ENCODE peak calls at places on chromosome X, in five cellular contexts. One of them, this sample, is unnamed.

GRCh38 chrX:123084797-123085196 is 99.3 kb upstream of the GRIA3 start:
- DNase-seq in IMR-90: no peak
- DNase-seq in pancreas: no peak
- DNase-seq in mucosa of descending colon: no peak
- DNase-seq in colonic mucosa: no peak
- DNase-seq in this sample: no peak

GRCh38 chrX:10833299-10834169 is 213.1 kb upstream of the MID1 start:
- DNase-seq in IMR-90: no peak
- DNase-seq in pancreas: peak
- DNase-seq in mucosa of descending colon: peak
- DNase-seq in colonic mucosa: peak
- DNase-seq in this sample: peak

GRCh38 chrX:136146614-136147319 is 566 bp upstream of the FHL1 start:
- DNase-seq in IMR-90: no peak
- DNase-seq in pancreas: peak
- DNase-seq in mucosa of descending colon: peak
- DNase-seq in colonic mucosa: no peak
- DNase-seq in this sample: no peak

GRCh38 chrX:150348365-150348764 is 14.8 kb upstream of the MAMLD1 start:
- DNase-seq in IMR-90: no peak
- DNase-seq in pancreas: no peak
- DNase-seq in mucosa of descending colon: no peak
- DNase-seq in colonic mucosa: no peak
- DNase-seq in this sample: peak

GRCh38 chrX:70172226-70172625 is 5.1 kb upstream of the DGAT2L6 start:
- DNase-seq in IMR-90: peak
- DNase-seq in pancreas: no peak
- DNase-seq in mucosa of descending colon: no peak
- DNase-seq in colonic mucosa: no peak
- DNase-seq in this sample: no peak

GRCh38 chrX:72180539-72180938 is 1.0 kb upstream of the PIN4 start:
- DNase-seq in IMR-90: no peak
- DNase-seq in pancreas: no peak
- DNase-seq in mucosa of descending colon: no peak
- DNase-seq in colonic mucosa: no peak
- DNase-seq in this sample: no peak

GRCh38 chrX:35699642-35700041 is 98.5 kb upstream of the MAGEB16 start:
- DNase-seq in IMR-90: no peak
- DNase-seq in pancreas: no peak
- DNase-seq in mucosa of descending colon: no peak
- DNase-seq in colonic mucosa: no peak
- DNase-seq in this sample: no peak

GRCh38 chrX:38052096-38052495 is 45.7 kb downstream of the SYTL5 start:
- DNase-seq in IMR-90: peak
- DNase-seq in pancreas: no peak
- DNase-seq in mucosa of descending colon: no peak
- DNase-seq in colonic mucosa: no peak
- DNase-seq in this sample: no peak

GRCh38 chrX:38923451-38923969 is 122.3 kb downstream of the MID1IP1 start:
- DNase-seq in IMR-90: no peak
- DNase-seq in pancreas: no peak
- DNase-seq in mucosa of descending colon: no peak
- DNase-seq in colonic mucosa: no peak
- DNase-seq in this sample: no peak

GRCh38 chrX:150570512-150570911 is 2.1 kb downstream of the MTM1 start:
- DNase-seq in IMR-90: no peak
- DNase-seq in pancreas: no peak
- DNase-seq in mucosa of descending colon: no peak
- DNase-seq in colonic mucosa: no peak
- DNase-seq in this sample: no peak

GRCh38 chrX:113868169-113868568 is 715.7 kb upstream of the HTR2C start:
- DNase-seq in IMR-90: no peak
- DNase-seq in pancreas: no peak
- DNase-seq in mucosa of descending colon: no peak
- DNase-seq in colonic mucosa: no peak
- DNase-seq in this sample: no peak

GRCh38 chrX:129613596-129613995 is 41.2 kb downstream of the APLN start:
- DNase-seq in IMR-90: no peak
- DNase-seq in pancreas: no peak
- DNase-seq in mucosa of descending colon: no peak
- DNase-seq in colonic mucosa: no peak
- DNase-seq in this sample: no peak

GRCh38 chrX:24466025-24466424 is 939 bp downstream of the PDK3 start:
- DNase-seq in IMR-90: no peak
- DNase-seq in pancreas: no peak
- DNase-seq in mucosa of descending colon: no peak
- DNase-seq in colonic mucosa: no peak
- DNase-seq in this sample: no peak

GRCh38 chrX:22057667-22058066 is 25.5 kb downstream of the PHEX start:
- DNase-seq in IMR-90: no peak
- DNase-seq in pancreas: no peak
- DNase-seq in mucosa of descending colon: no peak
- DNase-seq in colonic mucosa: no peak
- DNase-seq in this sample: no peak

GRCh38 chrX:10450229-10450958 is 170.0 kb downstream of the MID1 start:
- DNase-seq in IMR-90: peak
- DNase-seq in pancreas: no peak
- DNase-seq in mucosa of descending colon: no peak
- DNase-seq in colonic mucosa: no peak
- DNase-seq in this sample: no peak

GRCh38 chrX:129777218-129777768 is 2.5 kb upstream of the SASH3 start:
- DNase-seq in IMR-90: no peak
- DNase-seq in pancreas: peak
- DNase-seq in mucosa of descending colon: peak
- DNase-seq in colonic mucosa: peak
- DNase-seq in this sample: no peak

GRCh38 chrX:20595928-20596550 is 329.3 kb upstream of the RPS6KA3 start:
- DNase-seq in IMR-90: no peak
- DNase-seq in pancreas: no peak
- DNase-seq in mucosa of descending colon: no peak
- DNase-seq in colonic mucosa: no peak
- DNase-seq in this sample: no peak

GRCh38 chrX:29535212-29536162 is 679.9 kb upstream of the MAGEB2 start:
- DNase-seq in IMR-90: peak
- DNase-seq in pancreas: no peak
- DNase-seq in mucosa of descending colon: no peak
- DNase-seq in colonic mucosa: no peak
- DNase-seq in this sample: no peak

GRCh38 chrX:13266641-13267420 is 53.0 kb downstream of the ATXN3L start:
- DNase-seq in IMR-90: peak
- DNase-seq in pancreas: no peak
- DNase-seq in mucosa of descending colon: no peak
- DNase-seq in colonic mucosa: no peak
- DNase-seq in this sample: no peak

GRCh38 chrX:37455381-37455780 is 106.2 kb downstream of the PRRG1 start:
- DNase-seq in IMR-90: no peak
- DNase-seq in pancreas: no peak
- DNase-seq in mucosa of descending colon: no peak
- DNase-seq in colonic mucosa: no peak
- DNase-seq in this sample: no peak

GRCh38 chrX:132199941-132200340 is 19.3 kb downstream of the RAP2C start:
- DNase-seq in IMR-90: no peak
- DNase-seq in pancreas: no peak
- DNase-seq in mucosa of descending colon: no peak
- DNase-seq in colonic mucosa: no peak
- DNase-seq in this sample: no peak

GRCh38 chrX:133468081-133468480 is 52.8 kb upstream of the GPC4 start:
- DNase-seq in IMR-90: no peak
- DNase-seq in pancreas: no peak
- DNase-seq in mucosa of descending colon: no peak
- DNase-seq in colonic mucosa: no peak
- DNase-seq in this sample: no peak

GRCh38 chrX:55026143-55026542 is 4.6 kb downstream of the ALAS2 start:
- DNase-seq in IMR-90: peak
- DNase-seq in pancreas: no peak
- DNase-seq in mucosa of descending colon: no peak
- DNase-seq in colonic mucosa: no peak
- DNase-seq in this sample: no peak

GRCh38 chrX:145178268-145178667 is 69.0 kb upstream of the SPANXN1 start:
- DNase-seq in IMR-90: no peak
- DNase-seq in pancreas: no peak
- DNase-seq in mucosa of descending colon: no peak
- DNase-seq in colonic mucosa: no peak
- DNase-seq in this sample: no peak

GRCh38 chrX:3599787-3600465 is 113.5 kb downstream of the PRKX start:
- DNase-seq in IMR-90: no peak
- DNase-seq in pancreas: no peak
- DNase-seq in mucosa of descending colon: no peak
- DNase-seq in colonic mucosa: no peak
- DNase-seq in this sample: no peak

GRCh38 chrX:20863649-20864048 is 510.6 kb upstream of the CNKSR2 start:
- DNase-seq in IMR-90: no peak
- DNase-seq in pancreas: no peak
- DNase-seq in mucosa of descending colon: no peak
- DNase-seq in colonic mucosa: no peak
- DNase-seq in this sample: no peak

GRCh38 chrX:78514852-78515251 is 144.3 kb downstream of the RTL3 start:
- DNase-seq in IMR-90: no peak
- DNase-seq in pancreas: no peak
- DNase-seq in mucosa of descending colon: no peak
- DNase-seq in colonic mucosa: no peak
- DNase-seq in this sample: peak

GRCh38 chrX:12463873-12464272 is 325.6 kb downstream of the FRMPD4 start:
- DNase-seq in IMR-90: no peak
- DNase-seq in pancreas: no peak
- DNase-seq in mucosa of descending colon: no peak
- DNase-seq in colonic mucosa: no peak
- DNase-seq in this sample: no peak

GRCh38 chrX:42803320-42803719 is 25.4 kb upstream of the PPP1R2C start:
- DNase-seq in IMR-90: peak
- DNase-seq in pancreas: no peak
- DNase-seq in mucosa of descending colon: no peak
- DNase-seq in colonic mucosa: no peak
- DNase-seq in this sample: no peak

GRCh38 chrX:9533611-9534010 is 68.8 kb downstream of the TBL1X start:
- DNase-seq in IMR-90: no peak
- DNase-seq in pancreas: no peak
- DNase-seq in mucosa of descending colon: no peak
- DNase-seq in colonic mucosa: no peak
- DNase-seq in this sample: no peak

GRCh38 chrX:7347465-7347864 is 199.5 kb upstream of the PUDP start:
- DNase-seq in IMR-90: no peak
- DNase-seq in pancreas: no peak
- DNase-seq in mucosa of descending colon: no peak
- DNase-seq in colonic mucosa: no peak
- DNase-seq in this sample: no peak

DNA sequence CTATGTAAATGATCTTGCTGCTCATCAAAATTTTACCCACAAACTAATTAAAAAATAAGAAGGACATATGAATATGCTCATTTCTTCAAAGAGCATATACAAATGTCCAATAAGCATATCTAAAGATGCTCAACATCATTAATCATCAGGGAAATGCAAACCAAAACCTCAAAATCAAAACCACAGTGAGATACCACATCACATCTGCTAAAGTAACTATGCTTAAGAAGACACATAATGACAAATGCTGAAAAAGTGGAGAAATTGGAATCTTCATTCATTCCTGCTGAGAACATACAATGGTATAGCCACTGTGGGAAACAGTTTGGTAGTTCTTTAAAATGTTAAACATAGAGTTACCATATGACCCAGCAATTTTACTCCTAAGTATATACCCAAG is 81.9 kb downstream of the AFF2 start:
- DNase-seq in IMR-90: no peak
- DNase-seq in pancreas: no peak
- DNase-seq in mucosa of descending colon: no peak
- DNase-seq in colonic mucosa: no peak
- DNase-seq in this sample: no peak
- H3K4me3 ChIP-seq in IMR-90: no peak
- H3K4me3 ChIP-seq in pancreas: no peak
- H3K4me3 ChIP-seq in mucosa of descending colon: no peak
- H3K4me3 ChIP-seq in colonic mucosa: no peak
- H3K4me3 ChIP-seq in this sample: no peak

GRCh38 chrX:108439434-108439883 is at the start of gene COL4A5:
- DNase-seq in IMR-90: peak
- DNase-seq in pancreas: no peak
- DNase-seq in mucosa of descending colon: no peak
- DNase-seq in colonic mucosa: no peak
- DNase-seq in this sample: peak

GRCh38 chrX:108437354-108437753 is 868 bp downstream of the COL4A6 start:
- DNase-seq in IMR-90: no peak
- DNase-seq in pancreas: no peak
- DNase-seq in mucosa of descending colon: no peak
- DNase-seq in colonic mucosa: no peak
- DNase-seq in this sample: no peak

GRCh38 chrX:108439961-108440696 is 491 bp downstream of the COL4A5 start:
- DNase-seq in IMR-90: peak
- DNase-seq in pancreas: peak
- DNase-seq in mucosa of descending colon: no peak
- DNase-seq in colonic mucosa: no peak
- DNase-seq in this sample: peak

GRCh38 chrX:108437789-108438623 is at the start of gene COL4A6:
- DNase-seq in IMR-90: no peak
- DNase-seq in pancreas: peak
- DNase-seq in mucosa of descending colon: no peak
- DNase-seq in colonic mucosa: no peak
- DNase-seq in this sample: peak

DNA sequence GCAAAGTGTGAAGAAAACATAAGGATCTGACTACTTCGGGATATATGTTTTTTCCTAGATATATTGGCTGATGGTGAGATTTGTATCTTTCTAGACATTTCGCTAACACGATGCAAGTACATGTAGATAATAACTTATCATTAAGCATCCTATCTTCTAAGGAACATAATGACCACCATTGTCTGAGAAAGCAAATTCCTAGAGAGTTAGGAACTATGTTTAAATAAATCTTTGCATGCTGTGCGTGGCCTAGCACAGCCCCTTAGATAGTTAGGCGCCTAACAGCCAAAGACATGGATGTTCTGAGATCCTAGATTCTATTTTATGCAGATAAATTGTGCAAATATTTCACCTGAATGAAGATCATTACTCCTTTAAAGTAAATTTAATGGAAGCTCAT is 3.0 kb downstream of the COL4A6 start:
- DNase-seq in IMR-90: no peak
- DNase-seq in pancreas: no peak
- DNase-seq in mucosa of descending colon: no peak
- DNase-seq in colonic mucosa: no peak
- DNase-seq in this sample: no peak
- H3K4me3 ChIP-seq in IMR-90: no peak
- H3K4me3 ChIP-seq in pancreas: no peak
- H3K4me3 ChIP-seq in mucosa of descending colon: no peak
- H3K4me3 ChIP-seq in colonic mucosa: no peak
- H3K4me3 ChIP-seq in this sample: no peak

DNA sequence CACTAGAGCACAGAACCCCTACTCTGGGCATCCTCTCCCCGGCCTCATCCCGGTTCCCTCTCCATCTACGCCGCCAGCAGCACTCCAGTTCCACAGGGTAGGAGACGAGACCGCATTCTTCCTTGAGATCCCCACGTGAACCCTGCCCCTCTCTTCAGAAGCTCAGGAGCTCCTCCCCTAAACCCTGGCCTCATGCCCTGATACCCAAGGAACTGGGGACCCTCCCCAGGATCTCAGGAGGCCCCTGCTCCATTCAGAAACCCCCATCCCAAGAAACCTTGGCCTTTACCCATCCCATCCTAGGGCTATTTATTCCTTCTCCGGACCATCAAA is 1.1 kb downstream of the PRICKLE3 start:
- DNase-seq in IMR-90: no peak
- DNase-seq in pancreas: no peak
- DNase-seq in mucosa of descending colon: no peak
- DNase-seq in colonic mucosa: no peak
- DNase-seq in this sample: no peak
- H3K4me3 ChIP-seq in IMR-90: peak
- H3K4me3 ChIP-seq in pancreas: no peak
- H3K4me3 ChIP-seq in mucosa of descending colon: no peak
- H3K4me3 ChIP-seq in colonic mucosa: peak
- H3K4me3 ChIP-seq in this sample: no peak

GRCh38 chrX:134533352-134533751 is 73.4 kb downstream of the HPRT1 start:
- DNase-seq in IMR-90: no peak
- DNase-seq in pancreas: no peak
- DNase-seq in mucosa of descending colon: no peak
- DNase-seq in colonic mucosa: no peak
- DNase-seq in this sample: no peak
- H3K4me3 ChIP-seq in IMR-90: no peak
- H3K4me3 ChIP-seq in pancreas: no peak
- H3K4me3 ChIP-seq in mucosa of descending colon: no peak
- H3K4me3 ChIP-seq in colonic mucosa: no peak
- H3K4me3 ChIP-seq in this sample: no peak